ENCODE peak calls at places on chromosomes 1 and 21, in seven cellular contexts. A is mammary epithelial cell, B is aorta, J is esophagus squamous epithelium, K is brain microvascular endothelial cell, R is upper lobe of right lung, P is kidney epithelial cell. M is an unnamed sample.

GRCh38 chr1:236179634-236180033 is 37.3 kb downstream of the GPR137B start:
- DNase-seq in A (no peak), B (no peak), J (no peak), K (no peak), R (peak; percentile 31), P (no peak), M (no peak)

GRCh38 chr1:214018605-214019268 is 31.0 kb downstream of the PROX1 start:
- DNase-seq in A (no peak), B (no peak), J (no peak), K (no peak), R (no peak), P (no peak), M (no peak)

GRCh38 chr1:57632401-57632800 is 208.5 kb upstream of the DAB1 start:
- DNase-seq in A (peak; percentile 70), B (no peak), J (no peak), K (peak; percentile 29), R (no peak), P (peak; percentile 9), M (no peak)

GRCh38 chr1:53395671-53396215 is 63.5 kb upstream of the DMRTB1 start:
- DNase-seq in A (no peak), B (peak; percentile 66), J (no peak), K (no peak), R (no peak), P (no peak), M (no peak)

GRCh38 chr1:212413902-212414327 is 771 bp downstream of the PACC1 start:
- DNase-seq in A (peak; percentile 29), B (no peak), J (no peak), K (no peak), R (no peak), P (no peak), M (no peak)

GRCh38 chr1:57101171-57101570 is 135.4 kb upstream of the C8B start:
- DNase-seq in A (no peak), B (no peak), J (no peak), K (no peak), R (no peak), P (no peak), M (no peak)

GRCh38 chr1:56302878-56303277 is 276.5 kb downstream of the PLPP3 start:
- DNase-seq in A (no peak), B (no peak), J (no peak), K (no peak), R (no peak), P (peak; percentile 14), M (no peak)

GRCh38 chr1:176379626-176380339 is 83.2 kb upstream of the PAPPA2 start:
- DNase-seq in A (no peak), B (no peak), J (no peak), K (no peak), R (no peak), P (peak; percentile 4), M (no peak)

GRCh38 chr1:184150776-184151531 is 99.4 kb downstream of the TSEN15 start:
- DNase-seq in A (no peak), B (no peak), J (no peak), K (peak; percentile 37), R (no peak), P (no peak), M (peak; percentile 66)

GRCh38 chr21:32770514-32771133 is 931 bp downstream of the PAXBP1 start:
- DNase-seq in A (no peak), B (no peak), J (no peak), K (peak; percentile 6), R (no peak), P (no peak), M (no peak)

GRCh38 chr1:109639063-109639840 is 16.6 kb upstream of the GSTM4 start:
- DNase-seq in A (no peak), B (no peak), J (no peak), K (no peak), R (peak; percentile 40), P (no peak), M (peak; percentile 86)

GRCh38 chr1:75198761-75199160 is 64.6 kb downstream of the LHX8 start:
- DNase-seq in A (no peak), B (no peak), J (no peak), K (no peak), R (no peak), P (no peak), M (no peak)

GRCh38 chr1:88036345-88036999 is 647.6 kb upstream of the PKN2 start:
- DNase-seq in A (no peak), B (peak; percentile 53), J (no peak), K (no peak), R (peak; percentile 38), P (no peak), M (no peak)

GRCh38 chr21:45162809-45163208 is 88.4 kb downstream of the ADARB1 start:
- DNase-seq in A (no peak), B (no peak), J (no peak), K (no peak), R (no peak), P (no peak), M (peak; percentile 72)

GRCh38 chr21:41439245-41439644 is 13.2 kb downstream of the MX1 start:
- DNase-seq in A (no peak), B (no peak), J (no peak), K (no peak), R (no peak), P (no peak), M (no peak)

GRCh38 chr1:92839442-92839841 is 7.6 kb downstream of the RPL5 start:
- DNase-seq in A (no peak), B (no peak), J (no peak), K (no peak), R (no peak), P (no peak), M (no peak)

GRCh38 chr1:92833840-92834239 is 2.0 kb downstream of the RPL5 start:
- DNase-seq in A (no peak), B (no peak), J (no peak), K (no peak), R (no peak), P (no peak), M (no peak)

GRCh38 chr1:92838519-92838918 is 6.7 kb downstream of the RPL5 start:
- DNase-seq in A (no peak), B (no peak), J (no peak), K (no peak), R (no peak), P (no peak), M (no peak)

GRCh38 chr1:92834617-92835016 is 2.8 kb downstream of the RPL5 start:
- DNase-seq in A (no peak), B (no peak), J (no peak), K (no peak), R (no peak), P (no peak), M (no peak)

DNA sequence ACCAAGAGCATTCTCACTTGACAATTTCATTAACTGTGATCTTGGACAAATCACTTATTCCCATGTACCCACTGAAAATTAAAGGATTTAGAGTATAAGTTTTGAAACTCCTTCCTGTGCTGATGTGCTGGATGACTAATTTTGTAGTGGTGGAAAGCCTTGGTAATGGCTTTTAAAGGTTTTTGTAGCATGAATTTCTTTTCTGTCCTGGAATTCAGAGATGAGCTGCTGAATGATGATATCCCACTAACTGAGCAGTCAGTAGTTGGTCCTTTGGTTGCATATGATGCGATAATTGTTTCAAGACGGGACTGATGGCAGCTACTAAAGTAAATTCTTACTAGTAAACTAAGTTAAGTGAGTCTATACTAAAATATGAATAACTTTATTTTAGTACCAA is 5.2 kb downstream of the RPL5 start:
- DNase-seq in A (no peak), B (no peak), J (no peak), K (no peak), R (no peak), P (no peak), M (no peak)
- H3K27me3 ChIP-seq in A (no peaks in the 10 kb centered on the region), B (no peaks in the 10 kb centered on the region), J (no peaks in the 10 kb centered on the region), K (no peaks in the 10 kb centered on the region), R (no peaks in the 10 kb centered on the region), P (no peaks in the 10 kb centered on the region), M (no peaks in the 10 kb centered on the region)

GRCh38 chr1:22816063-22816775 is 105.6 kb downstream of the EPHB2 start:
- DNase-seq in A (no peak), B (no peak), J (no peak), K (no peak), R (no peak), P (no peak), M (no peak)
- H3K27me3 ChIP-seq in A (no peaks in the 10 kb centered on the region), B (no peaks in the 10 kb centered on the region), J (no peaks in the 10 kb centered on the region), K (no peaks in the 10 kb centered on the region), R (no peaks in the 10 kb centered on the region), P (no peaks in the 10 kb centered on the region), M (no peaks in the 10 kb centered on the region)

GRCh38 chr1:22600817-22601605 is 35.4 kb upstream of the C1QA start:
- DNase-seq in A (no peak), B (no peak), J (no peak), K (no peak), R (no peak), P (no peak), M (no peak)

GRCh38 chr1:22601610-22602009 is 34.8 kb upstream of the C1QA start:
- DNase-seq in A (no peak), B (no peak), J (no peak), K (no peak), R (no peak), P (no peak), M (no peak)

GRCh38 chr1:22598736-22599135 is 35.4 kb downstream of the EPHA8 start:
- DNase-seq in A (no peak), B (no peak), J (no peak), K (no peak), R (no peak), P (no peak), M (no peak)

GRCh38 chr1:22602060-22602740 is 34.2 kb upstream of the C1QA start:
- DNase-seq in A (no peak), B (no peak), J (no peak), K (no peak), R (no peak), P (no peak), M (no peak)

DNA sequence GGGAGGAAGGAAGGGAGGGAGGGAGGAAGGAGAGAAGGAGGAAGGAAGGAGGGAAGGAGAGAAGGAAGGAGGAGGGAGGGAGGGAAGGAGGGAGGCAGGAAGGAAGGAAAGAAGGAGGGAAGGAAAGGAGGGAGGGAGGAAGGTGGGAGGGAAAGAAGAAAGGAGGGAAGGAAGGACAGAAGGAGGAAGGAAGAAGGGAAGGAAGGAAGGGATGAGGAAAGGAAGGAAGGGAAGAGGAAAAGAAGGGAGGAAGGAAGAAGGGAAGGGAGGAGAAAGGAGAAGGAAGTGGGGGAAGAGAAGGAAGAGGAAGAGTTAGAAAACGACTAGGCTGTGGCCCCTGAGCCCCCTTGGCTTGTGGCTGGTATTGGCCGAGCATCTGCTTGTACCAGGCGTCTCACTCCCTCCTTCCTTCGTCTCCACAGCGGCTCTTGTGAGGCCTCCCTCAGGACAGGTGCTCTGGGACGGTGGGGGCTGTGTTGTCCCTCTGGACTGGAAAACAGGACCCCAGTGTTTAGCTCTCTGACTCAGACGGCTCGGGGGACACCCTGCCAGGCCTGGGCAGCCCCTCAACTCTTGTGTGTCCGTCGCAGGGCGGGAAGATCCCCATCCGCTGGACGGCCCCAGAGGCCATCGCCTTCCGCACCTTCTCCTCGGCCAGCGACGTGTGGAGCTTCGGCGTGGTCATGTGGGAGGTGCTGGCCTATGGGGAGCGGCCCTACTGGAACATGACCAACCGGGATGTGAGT is 36.2 kb upstream of the C1QA start:
- DNase-seq in A (no peak), B (no peak), J (no peak), K (no peak), R (no peak), P (no peak), M (no peak)
- H3K27me3 ChIP-seq in A (peaks cover 5% of the 10 kb centered on the region), B (no peaks in the 10 kb centered on the region), J (no peaks in the 10 kb centered on the region), K (peaks cover 7% of the 10 kb centered on the region), R (peaks cover 23% of the 10 kb centered on the region), P (peaks cover 47% of the 10 kb centered on the region), M (no peaks in the 10 kb centered on the region)

DNA sequence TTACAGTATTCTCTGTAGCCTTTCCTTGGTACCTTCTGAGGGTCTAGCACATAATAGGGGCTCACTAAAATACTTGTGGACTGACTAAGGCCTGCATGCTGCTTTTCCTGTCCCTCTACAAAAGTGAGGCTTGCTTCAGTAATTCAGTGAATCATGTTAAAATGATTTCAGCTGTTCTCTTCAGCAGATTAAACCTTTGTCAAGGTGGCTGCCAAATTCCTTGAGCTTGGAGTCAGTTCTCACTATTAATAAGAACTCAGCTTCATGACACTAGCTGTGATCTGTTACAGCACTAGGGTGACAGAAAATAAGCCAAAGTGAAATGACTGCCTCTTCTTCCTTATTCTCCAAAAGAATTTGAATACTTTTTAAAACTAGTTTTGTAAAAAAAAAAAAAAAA is 128.8 kb downstream of the KCNN3 start:
- DNase-seq in A (no peak), B (no peak), J (no peak), K (peak; percentile 41), R (no peak), P (no peak), M (no peak)
- H3K27me3 ChIP-seq in A (peaks cover 2% of the 10 kb centered on the region), B (no peaks in the 10 kb centered on the region), J (no peaks in the 10 kb centered on the region), K (no peaks in the 10 kb centered on the region), R (no peaks in the 10 kb centered on the region), P (peaks cover 18% of the 10 kb centered on the region), M (no peaks in the 10 kb centered on the region)

M was measured in esophagus muscularis mucosa.